ENCODE peak calls at places on chromosomes 16 and 17, in ten cellular contexts. X is cardiac muscle cell, W is endothelial cell of umbilical vein, E is sigmoid colon, A is K562, P is NB4, N is kidney, I is BJ, H is lung, D is AG04449. Q is an unnamed sample.

GRCh38 chr17:46794318-46794717 is 24.2 kb downstream of the WNT3 start:
- DNase-seq in X (no peak), W (no peak), E (no peak), A (no peak), P (no peak), N (no peak), I (no peak), H (peak; percentile 44), D (no peak), Q (no peak)

GRCh38 chr17:59790936-59791335 is 83.5 kb downstream of the VMP1 start:
- DNase-seq in X (no peak), W (no peak), E (no peak), A (no peak), P (peak; percentile 40), N (no peak), I (no peak), H (no peak), D (no peak), Q (no peak)

GRCh38 chr17:68015081-68015723 is 18.9 kb upstream of the C17orf58 start:
- DNase-seq in X (no peak), W (no peak), E (no peak), A (no peak), P (no peak), N (no peak), I (no peak), H (no peak), D (no peak), Q (no peak)

GRCh38 chr16:4780235-4780634 is 7.9 kb downstream of the SEPTIN12 start:
- DNase-seq in X (no peak), W (no peak), E (no peak), A (no peak), P (no peak), N (no peak), I (no peak), H (no peak), D (no peak), Q (peak; percentile 30)

GRCh38 chr16:86604436-86605220 is 26.3 kb downstream of the FOXL1 start:
- DNase-seq in X (no peak), W (no peak), E (no peak), A (no peak), P (peak; percentile 16), N (no peak), I (no peak), H (no peak), D (no peak), Q (no peak)

GRCh38 chr17:60803059-60803458 is 125.4 kb downstream of the BCAS3 start:
- DNase-seq in X (no peak), W (no peak), E (no peak), A (no peak), P (no peak), N (no peak), I (no peak), H (no peak), D (no peak), Q (no peak)

GRCh38 chr17:51397361-51398127 is 137.2 kb downstream of the UTP18 start:
- DNase-seq in X (no peak), W (no peak), E (no peak), A (no peak), P (no peak), N (no peak), I (no peak), H (no peak), D (peak; percentile 7), Q (no peak)

GRCh38 chr16:70715860-70716357 is 30.1 kb upstream of the MTSS2 start:
- DNase-seq in X (peak; percentile 86), W (no peak), E (no peak), A (no peak), P (no peak), N (no peak), I (no peak), H (no peak), D (no peak), Q (peak; percentile 45)

GRCh38 chr17:80855968-80856862 is 135.4 kb upstream of the CHMP6 start:
- DNase-seq in X (peak; percentile 89), W (peak; percentile 95), E (peak; percentile 90), A (peak; percentile 75), P (peak; percentile 90), N (peak; percentile 83), I (peak; percentile 97), H (no peak), D (peak; percentile 96), Q (peak; percentile 99)

GRCh38 chr17:42153919-42154491 is 784 bp downstream of the RAB5C start:
- DNase-seq in X (peak; percentile 41), W (peak; percentile 73), E (no peak), A (peak; percentile 44), P (peak; percentile 71), N (no peak), I (no peak), H (no peak), D (no peak), Q (no peak)

GRCh38 chr16:25734473-25735100 is 42.8 kb downstream of the HS3ST4 start:
- DNase-seq in X (no peak), W (no peak), E (no peak), A (no peak), P (no peak), N (no peak), I (no peak), H (no peak), D (no peak), Q (no peak)

GRCh38 chr17:45108595-45109521 is 23.5 kb downstream of the PLCD3 start:
- DNase-seq in X (no peak), W (peak; percentile 47), E (no peak), A (no peak), P (no peak), N (no peak), I (no peak), H (no peak), D (no peak), Q (peak; percentile 48)

DNA sequence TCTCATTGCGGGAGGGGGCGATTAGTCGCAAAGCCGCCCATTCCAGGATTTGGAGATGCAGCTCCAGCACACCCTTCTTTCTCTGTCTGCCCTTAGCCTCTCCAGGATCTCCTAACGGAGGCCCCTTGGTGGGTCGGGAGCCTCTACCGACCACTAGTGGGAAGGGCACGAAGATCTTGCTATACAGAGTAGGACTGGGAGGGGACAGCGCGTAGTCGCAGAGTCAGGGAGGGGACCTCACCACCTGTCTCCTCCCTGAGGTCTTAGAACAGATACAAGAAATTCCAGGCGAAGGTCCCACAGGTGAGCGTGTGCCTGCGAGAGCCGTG is 569 bp upstream of the SMTNL2 start:
- DNase-seq in X (peak; percentile 40), W (peak; percentile 18), E (no peak), A (peak; percentile 49), P (no peak), N (no peak), I (no peak), H (no peak), D (no peak), Q (no peak)
- TF ChIP-seq CTCF in X (peak; percentile 49), W (peak; percentile 51), E (no peak), A (peak; percentile 32), P (no peak), N (no peak), I (peak; percentile 34), H (no peak), D (peak; percentile 25), Q (peak; percentile 18)

DNA sequence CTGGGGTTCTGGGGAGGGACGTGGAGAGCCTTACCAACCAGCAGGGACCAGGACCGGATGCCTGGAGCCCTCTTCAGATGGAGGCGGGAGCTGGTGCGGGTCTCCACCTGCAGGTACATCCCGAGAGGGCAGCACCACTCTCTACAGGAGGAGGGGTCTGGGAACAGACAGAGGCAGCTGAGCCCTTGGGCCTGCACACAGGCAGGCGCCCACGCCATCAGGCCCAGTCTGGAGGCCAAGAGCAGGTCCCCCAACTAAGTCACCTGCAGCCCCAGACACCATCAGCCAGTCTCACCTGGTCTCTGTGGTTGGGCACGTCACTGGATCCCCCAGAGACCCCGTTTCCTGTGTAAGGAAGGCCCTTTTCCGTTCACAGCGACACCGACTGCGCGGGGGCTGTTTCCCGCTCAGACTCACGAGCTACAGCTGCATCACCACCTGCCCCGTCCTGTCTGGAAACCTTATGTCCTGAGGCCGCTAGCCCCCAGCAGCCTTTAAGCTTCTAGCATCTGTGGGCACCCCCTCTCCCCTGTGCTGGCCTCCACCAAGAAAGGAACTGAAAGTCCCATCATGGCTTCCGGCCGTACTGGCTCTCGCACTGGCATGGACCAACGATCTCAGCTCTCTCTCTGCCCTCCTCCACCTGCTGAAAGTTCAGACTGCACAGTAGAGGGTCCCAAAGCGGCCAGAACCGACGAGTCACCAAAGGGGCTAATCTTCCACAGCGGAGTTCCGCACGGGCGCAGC is 1.2 kb downstream of the CYBC1 start:
- DNase-seq in X (no peak), W (no peak), E (no peak), A (no peak), P (peak; percentile 52), N (peak; percentile 86), I (no peak), H (no peak), D (no peak), Q (no peak)
- H3K4me3 ChIP-seq in X (peak overlapping the region; percentile 81), W (no peak overlapping the region), E (no peak overlapping the region), A (peak overlapping the region; percentile 93), P (peak overlapping the region; percentile 80), N (peak overlapping the region; percentile 87), I (peak overlapping the region; percentile 89), H (peak overlapping the region; percentile 95), D (peak overlapping the region; percentile 89), Q (peak overlapping the region; percentile 97)

DNA sequence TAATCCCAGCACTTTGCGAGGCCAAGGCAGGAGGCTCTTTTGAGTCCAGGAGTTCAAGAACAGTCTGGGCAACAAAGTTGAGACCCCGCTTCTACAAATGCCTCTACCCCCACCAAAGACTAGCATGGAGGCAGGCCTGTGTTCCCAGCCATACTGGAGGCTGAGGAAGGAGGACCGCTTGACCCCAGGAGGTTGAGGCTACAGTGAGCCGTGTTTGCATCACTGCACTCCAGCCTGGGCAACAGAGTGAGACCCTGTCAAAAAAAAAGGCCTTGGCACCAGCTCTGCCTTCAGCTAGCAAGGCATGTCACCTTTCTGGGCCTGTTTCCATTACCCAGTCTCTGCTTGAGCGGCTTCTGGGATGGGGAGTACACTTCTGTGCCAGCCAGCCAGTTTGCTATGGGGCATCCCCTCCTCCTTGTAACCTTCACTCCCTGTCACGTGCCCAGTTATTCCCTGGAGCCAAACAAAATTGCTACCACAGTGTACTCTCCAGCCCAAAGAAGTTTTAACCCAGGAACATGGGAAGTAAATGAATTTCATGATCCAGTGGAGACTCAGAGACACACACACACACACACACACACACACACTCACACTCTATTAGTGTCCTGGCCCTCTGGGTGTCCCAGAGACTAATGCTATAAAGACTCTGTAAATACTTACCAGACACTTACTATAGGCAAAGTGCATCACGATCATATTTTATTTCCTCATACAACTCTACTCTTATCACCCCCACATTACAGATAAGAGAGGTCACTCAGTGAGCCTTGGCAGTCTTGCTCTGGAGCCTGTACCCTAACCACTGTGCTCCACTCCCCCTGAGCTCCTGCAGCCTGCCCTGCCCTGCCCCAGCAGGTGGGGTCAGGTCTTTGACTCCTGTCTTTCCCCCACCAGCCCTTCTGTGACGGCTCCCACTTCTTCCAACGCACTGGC is 2.5 kb downstream of the CISD3 start:
- DNase-seq in X (no peak), W (no peak), E (no peak), A (no peak), P (no peak), N (no peak), I (no peak), H (no peak), D (no peak), Q (no peak)
- TF ChIP-seq CTCF in X (no peak), W (no peak), E (no peak), A (no peak), P (no peak), N (no peak), I (no peak), H (no peak), D (no peak), Q (no peak)

DNA sequence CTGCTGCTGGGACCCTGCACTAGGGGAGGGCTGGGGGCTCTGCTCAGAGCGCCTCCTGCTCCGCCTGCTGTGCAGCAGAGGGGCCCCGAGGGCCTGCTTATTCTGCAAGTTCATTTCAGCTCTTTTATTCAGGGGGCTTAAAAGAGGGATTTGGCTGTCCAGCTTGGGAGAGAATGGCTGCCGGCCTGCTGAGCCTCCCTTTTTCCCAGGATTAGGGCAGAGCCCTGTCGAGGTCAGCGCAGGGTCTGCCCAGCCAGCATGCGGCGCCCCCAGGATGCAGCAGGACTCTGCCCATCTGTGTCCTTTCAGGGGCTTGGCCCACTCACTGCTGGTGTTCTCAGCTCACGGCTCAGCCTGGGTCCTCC is 1.1 kb downstream of the SMIM5 start:
- DNase-seq in X (no peak), W (no peak), E (no peak), A (no peak), P (no peak), N (peak; percentile 69), I (no peak), H (no peak), D (no peak), Q (no peak)
- H3K4me3 ChIP-seq in X (no peak overlapping the region), W (no peak overlapping the region), E (peak overlapping the region; percentile 4), A (no peak overlapping the region), P (no peak overlapping the region), N (peak overlapping the region; percentile 58), I (no peak overlapping the region), H (no peak overlapping the region), D (no peak overlapping the region), Q (no peak overlapping the region)

Q was measured in foreskin fibroblast.